ENCODE peak calls at places on chromosomes 2 and 18, in ten cellular contexts. B is hepatocyte; O is psoas muscle; G is tibial artery; M is prostate gland; A is CD4-positive, alpha-beta T cell; S is fibroblast of lung; Q is endothelial cell of umbilical vein; L is cardiac muscle cell; H is dorsolateral prefrontal cortex. P is an unnamed sample.

GRCh38 chr2:39223909-39224308 is 19.9 kb downstream of the CDKL4 start:
- DNase-seq in B (no peak), O (no peak), G (no peak), M (no peak), A (no peak), S (no peak), Q (no peak), L (no peak), H (no peak), P (no peak)

GRCh38 chr18:9237982-9238381 is 96.6 kb upstream of the TWSG1 start:
- DNase-seq in B (no peak), O (no peak), G (peak), M (no peak), A (no peak), S (no peak), Q (no peak), L (no peak), H (no peak), P (no peak)

GRCh38 chr2:113795405-113795920 is 39.0 kb upstream of the SLC35F5 start:
- DNase-seq in B (no peak), O (no peak), G (no peak), M (no peak), A (no peak), S (no peak), Q (no peak), L (peak), H (no peak), P (no peak)

GRCh38 chr2:33275689-33276444 is 200.6 kb upstream of the RASGRP3 start:
- DNase-seq in B (peak), O (peak), G (peak), M (no peak), A (no peak), S (peak), Q (peak), L (peak), H (no peak), P (peak)

GRCh38 chr18:78929502-78929901 is 50.1 kb upstream of the SALL3 start:
- DNase-seq in B (no peak), O (no peak), G (no peak), M (no peak), A (no peak), S (no peak), Q (no peak), L (no peak), H (no peak), P (no peak)

GRCh38 chr2:232457121-232458011 is 1.4 kb downstream of the ALPI start:
- DNase-seq in B (no peak), O (no peak), G (no peak), M (no peak), A (no peak), S (no peak), Q (no peak), L (no peak), H (peak), P (peak)

GRCh38 chr2:231300020-231300721 is 95.3 kb upstream of the B3GNT7 start:
- DNase-seq in B (no peak), O (no peak), G (no peak), M (peak), A (no peak), S (no peak), Q (peak), L (no peak), H (no peak), P (no peak)

GRCh38 chr18:49845629-49846252 is 32.4 kb upstream of the ACAA2 start:
- DNase-seq in B (no peak), O (no peak), G (no peak), M (no peak), A (no peak), S (no peak), Q (no peak), L (no peak), H (no peak), P (no peak)

GRCh38 chr18:79779700-79780190 is 18.0 kb upstream of the KCNG2 start:
- DNase-seq in B (no peak), O (peak), G (no peak), M (no peak), A (no peak), S (no peak), Q (no peak), L (no peak), H (no peak), P (no peak)

GRCh38 chr2:85851253-85851955 is 37.4 kb downstream of the ST3GAL5 start:
- DNase-seq in B (no peak), O (peak), G (no peak), M (peak), A (no peak), S (no peak), Q (no peak), L (no peak), H (peak), P (no peak)

GRCh38 chr2:56204556-56204955 is 20.8 kb downstream of the CCDC85A start:
- DNase-seq in B (no peak), O (no peak), G (no peak), M (no peak), A (no peak), S (no peak), Q (no peak), L (no peak), H (no peak), P (no peak)

GRCh38 chr2:121128741-121129659 is 156.0 kb downstream of the TFCP2L1 start:
- DNase-seq in B (peak), O (no peak), G (peak), M (peak), A (no peak), S (peak), Q (peak), L (peak), H (no peak), P (no peak)
- TF ChIP-seq CTCF in B (peak), O (peak), G (peak), M (peak), A (no peak), S (peak), Q (peak), L (peak), H (peak), P (peak)

GRCh38 chr2:15941970-15942710 is 1.8 kb downstream of the MYCN start:
- DNase-seq in B (peak), O (peak), G (no peak), M (no peak), A (no peak), S (no peak), Q (peak), L (no peak), H (no peak), P (no peak)

GRCh38 chr2:15942711-15943345 is 2.5 kb downstream of the MYCN start:
- DNase-seq in B (no peak), O (no peak), G (no peak), M (no peak), A (no peak), S (no peak), Q (no peak), L (no peak), H (no peak), P (no peak)

GRCh38 chr2:15940661-15941482 is 522 bp downstream of the MYCN start:
- DNase-seq in B (no peak), O (no peak), G (no peak), M (no peak), A (no peak), S (no peak), Q (peak), L (no peak), H (no peak), P (peak)

GRCh38 chr2:15939854-15940660 is at the start of gene MYCN:
- DNase-seq in B (peak), O (peak), G (peak), M (peak), A (no peak), S (peak), Q (peak), L (peak), H (peak), P (peak)

DNA sequence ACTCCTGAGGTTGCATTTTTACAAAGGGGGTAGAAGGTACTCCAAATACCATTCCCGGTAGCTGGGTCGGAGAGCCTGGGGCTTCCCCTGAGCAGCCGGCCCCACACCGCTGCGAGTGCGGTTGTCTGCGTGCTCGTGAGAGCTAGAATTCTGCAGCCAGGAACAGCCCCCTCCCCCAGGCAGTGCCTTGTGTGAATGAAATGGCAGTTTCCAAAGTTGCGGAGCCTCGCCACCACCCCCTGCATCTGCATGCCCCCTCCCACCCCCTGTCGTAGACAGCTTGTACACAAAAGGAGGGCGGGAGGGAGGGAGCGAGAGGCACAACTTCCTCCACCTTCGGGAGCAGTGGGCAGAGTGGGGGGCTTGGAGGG is 1.1 kb downstream of the MYCN start:
- DNase-seq in B (peak), O (no peak), G (no peak), M (no peak), A (no peak), S (no peak), Q (no peak), L (no peak), H (no peak), P (no peak)
- H3K27ac ChIP-seq in B (no peak), O (no peak), G (no peak), M (no peak), A (no peak), S (no peak), Q (no peak), L (peak), H (peak), P (no peak)

GRCh38 chr2:179893616-179894015 is 32.2 kb upstream of the ZNF385B start:
- DNase-seq in B (no peak), O (no peak), G (no peak), M (no peak), A (no peak), S (no peak), Q (no peak), L (no peak), H (no peak), P (no peak)

GRCh38 chr2:179899666-179900065 is 38.3 kb upstream of the ZNF385B start:
- DNase-seq in B (no peak), O (no peak), G (no peak), M (no peak), A (no peak), S (no peak), Q (no peak), L (no peak), H (no peak), P (no peak)

GRCh38 chr2:179900655-179901054 is 39.2 kb upstream of the ZNF385B start:
- DNase-seq in B (no peak), O (no peak), G (no peak), M (no peak), A (no peak), S (peak), Q (no peak), L (no peak), H (no peak), P (no peak)

GRCh38 chr2:179898873-179899272 is 37.5 kb upstream of the ZNF385B start:
- DNase-seq in B (peak), O (no peak), G (no peak), M (no peak), A (no peak), S (peak), Q (peak), L (peak), H (no peak), P (no peak)
- TF ChIP-seq CTCF in B (peak), O (no peak), G (no peak), M (no peak), A (no peak), S (peak), Q (peak), L (peak), H (no peak), P (no peak)

GRCh38 chr2:215684448-215685217 is 248.8 kb upstream of the FN1 start:
- DNase-seq in B (peak), O (no peak), G (no peak), M (no peak), A (no peak), S (peak), Q (no peak), L (peak), H (no peak), P (no peak)
- H3K27ac ChIP-seq in B (peak), O (no peak), G (peak), M (no peak), A (no peak), S (peak), Q (no peak), L (peak), H (no peak), P (no peak)

GRCh38 chr2:111669928-111670695 is 213.9 kb downstream of the ANAPC1 start:
- DNase-seq in B (no peak), O (no peak), G (no peak), M (no peak), A (no peak), S (peak), Q (no peak), L (no peak), H (no peak), P (no peak)
- TF ChIP-seq CTCF in B (no peak), O (no peak), G (no peak), M (no peak), A (no peak), S (no peak), Q (no peak), L (no peak), H (no peak), P (no peak)

GRCh38 chr2:135226961-135227360 is 174.9 kb downstream of the RAB3GAP1 start:
- DNase-seq in B (no peak), O (no peak), G (no peak), M (no peak), A (no peak), S (peak), Q (no peak), L (no peak), H (no peak), P (no peak)

GRCh38 chr2:135230150-135230549 is 178.1 kb downstream of the RAB3GAP1 start:
- DNase-seq in B (no peak), O (no peak), G (no peak), M (no peak), A (no peak), S (no peak), Q (no peak), L (no peak), H (no peak), P (no peak)

GRCh38 chr2:135225781-135226180 is 173.7 kb downstream of the RAB3GAP1 start:
- DNase-seq in B (no peak), O (no peak), G (no peak), M (no peak), A (no peak), S (peak), Q (no peak), L (no peak), H (no peak), P (no peak)

GRCh38 chr2:135227386-135227785 is 175.3 kb downstream of the RAB3GAP1 start:
- DNase-seq in B (no peak), O (no peak), G (no peak), M (no peak), A (no peak), S (peak), Q (no peak), L (no peak), H (no peak), P (no peak)
- H3K27ac ChIP-seq in B (no peak), O (no peak), G (no peak), M (no peak), A (no peak), S (peak), Q (no peak), L (no peak), H (peak), P (no peak)